ENCODE peak calls at places on chromosomes 7 and 10, in six cellular contexts. One of them, this sample, is unnamed.
A peak's percentile ranks its signal among the peaks of the same experiment; 100 is the strongest.

GRCh38 chr7:39184387-39184786 is 206.7 kb downstream of the POU6F2 start:
- DNase-seq in cortex of kidney: no peak
- DNase-seq in small intestine: no peak
- DNase-seq in activated CD4-positive, alpha-beta T cell treated with anti-CD3 and anti-CD28 coated beads, Interleukin-2, amount 50 U/mL, for 24 hours: no peak
- DNase-seq in left ventricle myocardium inferior: no peak
- DNase-seq in lower lobe of right lung: no peak
- DNase-seq in this sample: no peak

GRCh38 chr7:1946025-1946424 is 275.9 kb downstream of the ELFN1 start:
- DNase-seq in cortex of kidney: no peak
- DNase-seq in small intestine: no peak
- DNase-seq in activated CD4-positive, alpha-beta T cell treated with anti-CD3 and anti-CD28 coated beads, Interleukin-2, amount 50 U/mL, for 24 hours: no peak
- DNase-seq in left ventricle myocardium inferior: peak; percentile 6
- DNase-seq in lower lobe of right lung: peak; percentile 28
- DNase-seq in this sample: no peak

GRCh38 chr7:85612514-85612913 is 425.7 kb upstream of the SEMA3D start:
- DNase-seq in cortex of kidney: no peak
- DNase-seq in small intestine: no peak
- DNase-seq in activated CD4-positive, alpha-beta T cell treated with anti-CD3 and anti-CD28 coated beads, Interleukin-2, amount 50 U/mL, for 24 hours: no peak
- DNase-seq in left ventricle myocardium inferior: no peak
- DNase-seq in lower lobe of right lung: no peak
- DNase-seq in this sample: no peak

GRCh38 chr10:62860946-62861345 is 44.8 kb upstream of the EGR2 start:
- DNase-seq in cortex of kidney: no peak
- DNase-seq in small intestine: peak; percentile 7
- DNase-seq in activated CD4-positive, alpha-beta T cell treated with anti-CD3 and anti-CD28 coated beads, Interleukin-2, amount 50 U/mL, for 24 hours: no peak
- DNase-seq in left ventricle myocardium inferior: no peak
- DNase-seq in lower lobe of right lung: no peak
- DNase-seq in this sample: no peak

GRCh38 chr7:116571037-116571436 is 46.2 kb downstream of the CAV1 start:
- DNase-seq in cortex of kidney: no peak
- DNase-seq in small intestine: no peak
- DNase-seq in activated CD4-positive, alpha-beta T cell treated with anti-CD3 and anti-CD28 coated beads, Interleukin-2, amount 50 U/mL, for 24 hours: no peak
- DNase-seq in left ventricle myocardium inferior: no peak
- DNase-seq in lower lobe of right lung: no peak
- DNase-seq in this sample: no peak

GRCh38 chr10:29412452-29413004 is 123.7 kb downstream of the LYZL1 start:
- DNase-seq in cortex of kidney: no peak
- DNase-seq in small intestine: peak; percentile 52
- DNase-seq in activated CD4-positive, alpha-beta T cell treated with anti-CD3 and anti-CD28 coated beads, Interleukin-2, amount 50 U/mL, for 24 hours: no peak
- DNase-seq in left ventricle myocardium inferior: no peak
- DNase-seq in lower lobe of right lung: no peak
- DNase-seq in this sample: no peak

GRCh38 chr10:24721254-24722106 is 2.2 kb downstream of the ARHGAP21 start:
- DNase-seq in cortex of kidney: no peak
- DNase-seq in small intestine: peak; percentile 51
- DNase-seq in activated CD4-positive, alpha-beta T cell treated with anti-CD3 and anti-CD28 coated beads, Interleukin-2, amount 50 U/mL, for 24 hours: no peak
- DNase-seq in left ventricle myocardium inferior: peak; percentile 20
- DNase-seq in lower lobe of right lung: peak; percentile 56
- DNase-seq in this sample: no peak

GRCh38 chr7:69676247-69676646 is 78.0 kb downstream of the AUTS2 start:
- DNase-seq in cortex of kidney: no peak
- DNase-seq in small intestine: no peak
- DNase-seq in activated CD4-positive, alpha-beta T cell treated with anti-CD3 and anti-CD28 coated beads, Interleukin-2, amount 50 U/mL, for 24 hours: no peak
- DNase-seq in left ventricle myocardium inferior: no peak
- DNase-seq in lower lobe of right lung: no peak
- DNase-seq in this sample: no peak

GRCh38 chr7:129612112-129613015 is 844 bp downstream of the NRF1 start:
- DNase-seq in cortex of kidney: no peak
- DNase-seq in small intestine: peak; percentile 36
- DNase-seq in activated CD4-positive, alpha-beta T cell treated with anti-CD3 and anti-CD28 coated beads, Interleukin-2, amount 50 U/mL, for 24 hours: peak; percentile 2
- DNase-seq in left ventricle myocardium inferior: peak; percentile 44
- DNase-seq in lower lobe of right lung: peak; percentile 72
- DNase-seq in this sample: no peak

GRCh38 chr7:155850730-155851678 is 38.7 kb upstream of the SHH start:
- DNase-seq in cortex of kidney: no peak
- DNase-seq in small intestine: peak; percentile 22
- DNase-seq in activated CD4-positive, alpha-beta T cell treated with anti-CD3 and anti-CD28 coated beads, Interleukin-2, amount 50 U/mL, for 24 hours: no peak
- DNase-seq in left ventricle myocardium inferior: no peak
- DNase-seq in lower lobe of right lung: no peak
- DNase-seq in this sample: no peak

GRCh38 chr10:92567952-92568600 is 5.8 kb downstream of the IDE start:
- DNase-seq in cortex of kidney: no peak
- DNase-seq in small intestine: no peak
- DNase-seq in activated CD4-positive, alpha-beta T cell treated with anti-CD3 and anti-CD28 coated beads, Interleukin-2, amount 50 U/mL, for 24 hours: no peak
- DNase-seq in left ventricle myocardium inferior: no peak
- DNase-seq in lower lobe of right lung: no peak
- DNase-seq in this sample: no peak

GRCh38 chr7:27901028-27901760 is 161.2 kb downstream of the TAX1BP1 start:
- DNase-seq in cortex of kidney: no peak
- DNase-seq in small intestine: peak; percentile 53
- DNase-seq in activated CD4-positive, alpha-beta T cell treated with anti-CD3 and anti-CD28 coated beads, Interleukin-2, amount 50 U/mL, for 24 hours: no peak
- DNase-seq in left ventricle myocardium inferior: no peak
- DNase-seq in lower lobe of right lung: no peak
- DNase-seq in this sample: peak; percentile 11

GRCh38 chr7:124959676-124960075 is 30.1 kb upstream of the POT1 start:
- DNase-seq in cortex of kidney: no peak
- DNase-seq in small intestine: no peak
- DNase-seq in activated CD4-positive, alpha-beta T cell treated with anti-CD3 and anti-CD28 coated beads, Interleukin-2, amount 50 U/mL, for 24 hours: no peak
- DNase-seq in left ventricle myocardium inferior: no peak
- DNase-seq in lower lobe of right lung: no peak
- DNase-seq in this sample: no peak

GRCh38 chr10:101658910-101659309 is 36.1 kb downstream of the FBXW4 start:
- DNase-seq in cortex of kidney: no peak
- DNase-seq in small intestine: no peak
- DNase-seq in activated CD4-positive, alpha-beta T cell treated with anti-CD3 and anti-CD28 coated beads, Interleukin-2, amount 50 U/mL, for 24 hours: no peak
- DNase-seq in left ventricle myocardium inferior: no peak
- DNase-seq in lower lobe of right lung: no peak
- DNase-seq in this sample: no peak

GRCh38 chr7:111198255-111198654 is 107.3 kb downstream of the LRRN3 start:
- DNase-seq in cortex of kidney: no peak
- DNase-seq in small intestine: peak; percentile 2
- DNase-seq in activated CD4-positive, alpha-beta T cell treated with anti-CD3 and anti-CD28 coated beads, Interleukin-2, amount 50 U/mL, for 24 hours: no peak
- DNase-seq in left ventricle myocardium inferior: no peak
- DNase-seq in lower lobe of right lung: no peak
- DNase-seq in this sample: no peak

GRCh38 chr7:154953006-154953684 is 49.8 kb downstream of the PAXIP1 start:
- DNase-seq in cortex of kidney: no peak
- DNase-seq in small intestine: peak; percentile 44
- DNase-seq in activated CD4-positive, alpha-beta T cell treated with anti-CD3 and anti-CD28 coated beads, Interleukin-2, amount 50 U/mL, for 24 hours: peak; percentile 47
- DNase-seq in left ventricle myocardium inferior: peak; percentile 36
- DNase-seq in lower lobe of right lung: peak; percentile 74
- DNase-seq in this sample: peak; percentile 57

GRCh38 chr10:97029271-97029670 is 156.5 kb downstream of the SLIT1 start:
- DNase-seq in cortex of kidney: no peak
- DNase-seq in small intestine: no peak
- DNase-seq in activated CD4-positive, alpha-beta T cell treated with anti-CD3 and anti-CD28 coated beads, Interleukin-2, amount 50 U/mL, for 24 hours: no peak
- DNase-seq in left ventricle myocardium inferior: no peak
- DNase-seq in lower lobe of right lung: no peak
- DNase-seq in this sample: no peak